ENCODE peak calls at places on chromosomes 7 and 10, in four cellular contexts. X, Y, T and J are unnamed samples.

GRCh38 chr7:132072873-132073272 is 503.4 kb downstream of the PLXNA4 start:
- DNase-seq in X (no peak), Y (no peak), T (no peak), J (no peak)

GRCh38 chr7:57876-58275 is 134.5 kb upstream of the FAM20C start:
- DNase-seq in X (no peak), Y (no peak), T (no peak), J (no peak)

GRCh38 chr10:86047588-86047987 is 319.0 kb downstream of the GRID1 start:
- DNase-seq in X (no peak), Y (peak), T (no peak), J (no peak)

GRCh38 chr10:4073912-4074311 is 288.9 kb upstream of the KLF6 start:
- DNase-seq in X (no peak), Y (no peak), T (no peak), J (no peak)

GRCh38 chr10:77111611-77112550 is 525.7 kb downstream of the KCNMA1 start:
- DNase-seq in X (peak), Y (peak), T (peak), J (no peak)

GRCh38 chr10:3757638-3758490 is 27.1 kb downstream of the KLF6 start:
- DNase-seq in X (no peak), Y (peak), T (no peak), J (no peak)

GRCh38 chr10:105800626-105801025 is 1159.5 kb downstream of the SORCS3 start:
- DNase-seq in X (no peak), Y (no peak), T (no peak), J (no peak)

GRCh38 chr7:30688718-30689221 is 6.5 kb upstream of the CRHR2 start:
- DNase-seq in X (no peak), Y (no peak), T (no peak), J (peak)

GRCh38 chr7:55550010-55550409 is 22.3 kb downstream of the VOPP1 start:
- DNase-seq in X (no peak), Y (no peak), T (no peak), J (no peak)

GRCh38 chr7:110386914-110387313 is 704.0 kb upstream of the LRRN3 start:
- DNase-seq in X (peak), Y (no peak), T (no peak), J (no peak)

GRCh38 chr10:18359839-18360238 is 219.6 kb downstream of the CACNB2 start:
- DNase-seq in X (no peak), Y (no peak), T (no peak), J (no peak)
- TF ChIP-seq TCF7 in X (no peak), Y (no peak), T (no peak), J (no peak)

DNA sequence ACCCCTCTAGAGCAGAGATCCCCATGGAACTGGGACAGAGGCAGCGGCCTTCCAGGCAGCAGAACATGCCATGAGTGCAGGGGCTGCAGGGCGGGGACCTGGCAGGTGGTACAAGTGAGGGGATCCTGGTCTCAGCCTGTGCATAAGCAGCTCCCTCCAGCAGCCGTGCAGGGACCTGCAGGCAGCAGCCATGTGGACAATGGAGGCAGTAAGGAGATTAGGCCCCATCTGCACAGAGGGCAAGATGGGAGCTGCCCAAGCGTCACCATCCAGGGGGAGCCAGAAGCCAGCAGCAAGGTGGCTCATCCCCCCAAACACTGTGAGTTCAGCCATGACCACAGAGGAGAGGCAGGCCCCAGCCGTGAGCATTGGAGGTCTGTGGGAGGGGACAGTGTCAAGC is 3.1 kb downstream of the DDC start:
- DNase-seq in X (no peak), Y (no peak), T (no peak), J (peak)
- TF ChIP-seq ATF3 in X (no peak), Y (no peak), T (no peak), J (no peak)

DNA sequence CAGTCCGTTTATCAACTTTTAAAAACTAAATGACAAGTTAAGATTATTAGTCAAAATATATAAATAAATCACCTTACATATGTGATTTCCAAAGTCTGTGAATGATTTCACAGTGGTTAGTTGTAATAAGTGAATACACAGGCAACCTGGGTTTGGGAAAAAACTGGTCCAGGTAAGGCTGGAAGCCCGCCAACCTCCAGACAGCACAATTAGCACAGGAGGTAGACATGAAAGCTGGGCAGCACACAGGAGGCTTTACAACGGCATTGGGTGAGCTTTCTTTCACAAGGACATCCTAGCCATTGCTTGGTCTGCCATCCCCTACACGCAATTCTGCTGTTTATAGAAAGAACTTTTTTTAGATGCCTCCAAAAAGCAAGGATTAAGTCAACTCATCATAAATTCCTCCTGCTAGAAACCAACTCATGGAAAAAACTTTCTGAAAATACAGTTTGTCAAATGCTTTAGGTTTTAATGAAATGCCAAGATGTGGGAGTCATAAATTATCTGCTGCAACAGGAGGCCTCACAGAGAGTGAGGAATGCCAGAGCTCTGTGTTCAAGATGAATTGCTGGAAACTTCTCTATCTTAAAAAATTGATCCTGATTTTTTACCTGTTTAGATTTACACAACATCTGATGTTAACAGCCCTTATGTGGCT is 346.8 kb upstream of the NFE2L3 start:
- DNase-seq in X (no peak), Y (no peak), T (no peak), J (no peak)
- TF ChIP-seq TCF7 in X (no peak), Y (no peak), T (no peak), J (no peak)

GRCh38 chr7:68613405-68613804 is 984.9 kb upstream of the AUTS2 start:
- DNase-seq in X (no peak), Y (no peak), T (no peak), J (no peak)
- TF ChIP-seq ATF3 in X (no peak), Y (no peak), T (no peak), J (no peak)

GRCh38 chr7:148575640-148576411 is 14.7 kb upstream of the C7orf33 start:
- DNase-seq in X (peak), Y (no peak), T (peak), J (peak)
- TF ChIP-seq TCF7 in X (no peak), Y (no peak), T (no peak), J (no peak)

GRCh38 chr10:6455592-6455991 is 124.5 kb downstream of the PRKCQ start:
- DNase-seq in X (no peak), Y (no peak), T (no peak), J (no peak)
- TF ChIP-seq ATF3 in X (no peak), Y (no peak), T (no peak), J (no peak)